ENCODE peak calls at places on chromosomes 7 and 10, in four cellular contexts. F is cerebellar cortex; I is activated naive CD4-positive, alpha-beta T cell; T is stimulated activated CD4-positive, alpha-beta T cell treated with anti-CD3 and anti-CD28 coated beads, Interleukin-2, amount 100 ng/mL, for 48 hours. B is an unnamed sample.

GRCh38 chr10:372566-372965 is 237.3 kb downstream of the ZMYND11 start:
- DNase-seq in F (no peak), I (no peak), T (no peak), B (no peak)

GRCh38 chr7:18667466-18667865 is 171.9 kb downstream of the HDAC9 start:
- DNase-seq in F (peak), I (no peak), T (no peak), B (no peak)

GRCh38 chr10:97018251-97019212 is 167.2 kb downstream of the SLIT1 start:
- DNase-seq in F (no peak), I (no peak), T (no peak), B (no peak)

GRCh38 chr7:114943953-114944741 is 22.3 kb downstream of the MDFIC start:
- DNase-seq in F (no peak), I (no peak), T (no peak), B (no peak)

GRCh38 chr7:99380032-99380822 is 5.7 kb downstream of the ARPC1B start:
- DNase-seq in F (no peak), I (no peak), T (peak), B (peak)

GRCh38 chr7:135645296-135645904 is 16.9 kb upstream of the STMP1 start:
- DNase-seq in F (peak), I (no peak), T (no peak), B (no peak)

GRCh38 chr10:31749293-31749692 is 179.3 kb downstream of the ARHGAP12 start:
- DNase-seq in F (no peak), I (no peak), T (no peak), B (no peak)

GRCh38 chr7:44144968-44145418 is 3.9 kb upstream of the MYL7 start:
- DNase-seq in F (no peak), I (no peak), T (no peak), B (no peak)

GRCh38 chr10:110324201-110324804 is 19.6 kb upstream of the SMNDC1 start:
- DNase-seq in F (no peak), I (no peak), T (no peak), B (no peak)

GRCh38 chr10:86397120-86397519 is 30.5 kb upstream of the GRID1 start:
- DNase-seq in F (no peak), I (no peak), T (no peak), B (no peak)

GRCh38 chr7:123303926-123304325 is 104.2 kb upstream of the SLC13A1 start:
- DNase-seq in F (no peak), I (no peak), T (no peak), B (no peak)

GRCh38 chr10:94224656-94225055 is 138.1 kb downstream of the NOC3L start:
- DNase-seq in F (no peak), I (no peak), T (no peak), B (no peak)

GRCh38 chr10:78614267-78614666 is 454.5 kb upstream of the ZMIZ1 start:
- DNase-seq in F (peak), I (no peak), T (no peak), B (no peak)

GRCh38 chr10:71774916-71775702 is 1.8 kb upstream of the VSIR start:
- DNase-seq in F (no peak), I (no peak), T (no peak), B (no peak)

GRCh38 chr7:157690833-157691382 is 354.1 kb downstream of the DNAJB6 start:
- DNase-seq in F (peak), I (no peak), T (no peak), B (no peak)

GRCh38 chr7:30845426-30846135 is 66.1 kb upstream of the AQP1 start:
- DNase-seq in F (peak), I (no peak), T (no peak), B (no peak)

GRCh38 chr10:55024718-55025117 is 223.7 kb upstream of the PCDH15 start:
- DNase-seq in F (peak), I (no peak), T (no peak), B (no peak)

GRCh38 chr10:98602224-98602623 is 155.5 kb upstream of the HPS1 start:
- DNase-seq in F (no peak), I (no peak), T (no peak), B (no peak)

GRCh38 chr7:2497500-2498336 is 21.5 kb upstream of the GRIFIN start:
- DNase-seq in F (no peak), I (no peak), T (no peak), B (no peak)